ENCODE peak calls at places on chromosomes 2 and 18, in nine cellular contexts. S is IMR-90; J is aorta; X is cardiac muscle cell; E is breast epithelium; V is psoas muscle; H is upper lobe of right lung; A is effector memory CD4-positive, alpha-beta T cell; G is right cardiac atrium. C is an unnamed sample.

GRCh38 chr18:907171-907879 is 2.7 kb downstream of the ADCYAP1 start:
- DNase-seq in H (peak; percentile 61), A (no peak), G (peak; percentile 52), X (peak; percentile 44), S (no peak), J (peak; percentile 79), V (no peak), E (no peak), C (peak; percentile 37)

GRCh38 chr18:51211552-51211951 is 14.1 kb upstream of the MEX3C start:
- DNase-seq in S (peak; percentile 59), E (no peak), G (peak; percentile 65), X (no peak), H (no peak), A (peak; percentile 4), J (no peak), V (peak; percentile 22), C (no peak)

GRCh38 chr18:13382683-13382989 is 164.1 kb downstream of the LDLRAD4 start:
- DNase-seq in H (no peak), V (no peak), G (peak; percentile 60), S (no peak), X (no peak), J (no peak), E (no peak), A (no peak), C (no peak)

GRCh38 chr2:30048636-30049175 is 98.1 kb upstream of the YPEL5 start:
- DNase-seq in H (no peak), V (no peak), G (no peak), E (no peak), A (no peak), S (no peak), X (no peak), J (no peak), C (no peak)

GRCh38 chr2:70688427-70688826 is 79.6 kb downstream of the ADD2 start:
- DNase-seq in G (no peak), S (no peak), E (no peak), J (no peak), A (no peak), X (no peak), H (peak; percentile 9), V (no peak), C (no peak)

GRCh38 chr2:188196343-188197008 is 95.2 kb upstream of the GULP1 start:
- DNase-seq in V (no peak), G (no peak), J (no peak), E (no peak), H (no peak), X (no peak), S (no peak), A (no peak), C (no peak)

GRCh38 chr18:51569153-51569552 is 371.7 kb upstream of the MEX3C start:
- DNase-seq in E (no peak), A (no peak), G (no peak), V (no peak), J (no peak), H (no peak), X (no peak), S (no peak), C (no peak)

GRCh38 chr18:35456181-35456850 is 41.4 kb downstream of the INO80C start:
- DNase-seq in G (no peak), V (no peak), E (no peak), S (peak; percentile 17), J (no peak), H (no peak), A (no peak), X (no peak), C (no peak)

DNA sequence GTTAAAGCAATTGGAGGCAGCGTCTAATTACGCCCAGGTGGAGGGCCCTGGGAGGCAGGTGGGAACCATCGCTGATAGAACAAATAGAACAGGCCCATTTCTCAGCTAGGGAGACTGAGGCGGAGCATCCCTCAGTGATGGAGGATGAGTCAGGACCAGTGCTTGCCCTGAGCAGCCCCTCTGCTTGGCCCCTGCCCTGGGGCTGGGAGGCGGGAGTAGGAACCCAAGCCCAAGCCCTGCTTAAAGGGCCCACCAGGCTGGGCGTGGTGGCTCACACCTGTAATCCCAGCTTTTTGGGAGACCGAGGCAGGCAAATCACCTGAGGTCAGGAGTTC is 56.5 kb downstream of the SMAD7 start:
- DNase-seq in X (no peak), A (no peak), E (no peak), S (no peak), V (no peak), G (no peak), J (no peak), H (no peak), C (no peak)
- H3K4me3 ChIP-seq in X (no peak overlapping the region), A (no peak overlapping the region), E (no peak overlapping the region), S (no peak overlapping the region), V (no peak overlapping the region), G (no peak overlapping the region), J (no peak overlapping the region), H (no peak overlapping the region), C (no peak overlapping the region)

GRCh38 chr2:73995810-73996209 is 11.1 kb downstream of the TET3 start:
- DNase-seq in E (no peak), S (no peak), H (no peak), A (no peak), J (no peak), V (no peak), X (no peak), G (no peak), C (no peak)
- H3K4me1 ChIP-seq in E (peaks cover 10% of the 10 kb centered on the region), S (peaks cover 17% of the 10 kb centered on the region), H (peaks cover 19% of the 10 kb centered on the region), A (peaks cover 6% of the 10 kb centered on the region), J (no peaks in the 10 kb centered on the region), V (no peaks in the 10 kb centered on the region), X (peaks cover 4% of the 10 kb centered on the region), G (peaks cover 4% of the 10 kb centered on the region), C (no peaks in the 10 kb centered on the region)

GRCh38 chr18:5998166-5998881 is 103.0 kb upstream of the TMEM200C start:
- DNase-seq in J (no peak), H (no peak), G (no peak), A (no peak), E (no peak), V (no peak), X (no peak), S (no peak), C (no peak)
- H3K9me3 ChIP-seq in J (no peaks in the 10 kb centered on the region), H (no peaks in the 10 kb centered on the region), G (no peaks in the 10 kb centered on the region), A (no peaks in the 10 kb centered on the region), E (no peaks in the 10 kb centered on the region), V (peaks cover 5% of the 10 kb centered on the region), X (no peaks in the 10 kb centered on the region), S (peaks cover 3% of the 10 kb centered on the region), C (no peaks in the 10 kb centered on the region)

DNA sequence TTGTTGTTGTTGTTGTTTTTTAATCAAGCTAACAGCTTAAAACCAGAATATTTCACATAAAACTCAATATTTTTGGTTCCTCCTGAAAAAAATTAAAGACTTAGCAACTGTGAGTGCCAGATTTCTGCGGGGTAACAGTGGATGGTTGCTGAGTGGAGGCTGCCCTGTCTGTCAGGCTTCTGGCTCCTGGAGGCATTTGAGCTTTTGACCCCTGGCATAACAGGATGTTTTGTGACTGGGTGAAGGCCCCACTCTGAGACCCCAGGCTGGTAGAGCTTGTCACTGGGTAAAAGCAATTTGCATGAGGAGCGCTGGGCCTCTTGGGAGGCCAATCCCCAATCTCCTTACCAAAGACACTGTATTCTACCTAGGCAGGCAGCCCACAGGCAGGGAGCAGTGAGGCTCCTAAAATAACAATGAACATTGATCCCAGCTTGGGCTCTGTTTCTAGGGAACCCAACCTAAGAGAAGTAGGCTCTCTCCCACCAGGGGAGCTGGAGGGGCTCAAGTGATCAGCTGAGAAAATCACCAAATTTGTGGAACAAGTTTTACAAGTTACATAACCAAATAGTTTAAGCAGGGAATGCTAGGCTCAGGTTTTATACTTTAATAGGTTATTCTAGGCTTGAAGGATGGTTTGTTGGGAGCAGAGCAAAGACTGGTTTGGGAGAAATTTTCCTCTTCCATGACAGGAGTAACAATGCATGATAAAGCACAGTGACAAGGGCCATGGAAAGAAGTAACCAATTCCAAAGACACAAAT is 5.9 kb upstream of the SPRED2 start:
- DNase-seq in H (no peak), S (no peak), A (no peak), G (no peak), X (no peak), E (no peak), V (no peak), J (no peak), C (no peak)
- H3K4me3 ChIP-seq in H (no peak overlapping the region), S (no peak overlapping the region), A (no peak overlapping the region), G (no peak overlapping the region), X (no peak overlapping the region), E (no peak overlapping the region), V (no peak overlapping the region), J (no peak overlapping the region), C (no peak overlapping the region)

GRCh38 chr2:219245148-219245898 is at the start of the genes GLB1L and STK16:
- DNase-seq in H (peak; percentile 97), J (peak; percentile 99), G (peak; percentile 98), X (peak; percentile 94), E (peak; percentile 94), V (peak; percentile 96), S (peak; percentile 92), A (peak; percentile 70), C (peak; percentile 94)

GRCh38 chr2:219245899-219246230 is 586 bp downstream of the STK16 start:
- DNase-seq in S (no peak), J (no peak), X (no peak), E (no peak), A (no peak), G (no peak), H (no peak), V (no peak), C (no peak)

GRCh38 chr2:219246559-219246958 is 1.3 kb downstream of the STK16 start:
- DNase-seq in S (no peak), V (no peak), G (no peak), H (no peak), X (no peak), E (no peak), J (no peak), A (no peak), C (no peak)

GRCh38 chr2:219243291-219243761 is 1.9 kb downstream of the GLB1L start:
- DNase-seq in H (peak; percentile 79), X (no peak), G (peak; percentile 77), S (no peak), E (no peak), J (no peak), V (no peak), A (no peak), C (no peak)

DNA sequence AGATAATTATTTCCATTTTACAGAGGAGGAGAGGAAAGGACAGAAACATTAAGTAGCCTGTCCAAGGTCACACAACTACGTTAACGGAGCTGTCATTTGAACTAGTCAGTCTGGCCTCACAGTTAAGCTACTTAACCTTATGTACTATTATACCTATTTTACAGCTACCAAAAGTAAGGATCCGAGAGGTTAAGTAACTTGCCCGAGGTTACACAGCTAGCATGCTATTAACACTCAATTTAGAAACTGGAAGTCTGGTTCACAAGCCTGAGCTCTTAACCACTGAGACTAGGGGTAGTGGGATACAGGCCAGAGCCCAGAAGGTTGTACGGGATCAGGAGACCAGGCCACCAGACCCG is 476 bp downstream of the GLB1L start:
- DNase-seq in X (no peak), V (no peak), G (no peak), A (no peak), E (no peak), J (no peak), S (no peak), H (no peak), C (no peak)
- H3K4me1 ChIP-seq in X (peaks cover 9% of the 10 kb centered on the region), V (peaks cover 34% of the 10 kb centered on the region), G (peaks cover 11% of the 10 kb centered on the region), A (peaks cover 49% of the 10 kb centered on the region), E (peaks cover 16% of the 10 kb centered on the region), J (no peaks in the 10 kb centered on the region), S (peaks cover 18% of the 10 kb centered on the region), H (peaks cover 46% of the 10 kb centered on the region), C (peaks cover 10% of the 10 kb centered on the region)

DNA sequence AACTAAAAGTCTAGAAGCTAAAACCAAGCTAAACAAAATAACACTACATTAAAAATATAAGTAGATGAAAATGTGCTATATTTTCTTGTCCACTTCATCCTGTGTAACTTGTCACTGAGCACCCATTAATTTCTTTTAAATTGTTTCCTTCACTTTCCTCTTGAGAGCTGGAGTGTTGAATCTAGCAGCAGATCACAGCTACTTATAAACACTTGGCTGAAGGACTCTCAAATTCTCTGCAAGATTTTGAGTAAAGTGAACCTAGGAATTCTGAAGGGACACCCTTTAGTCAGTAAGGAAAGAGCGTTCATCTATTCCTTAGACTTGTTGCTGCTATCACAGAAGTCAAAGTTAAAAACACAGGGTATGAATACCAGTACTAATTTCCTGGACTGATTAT is 1163.9 kb downstream of the DPP10 start:
- DNase-seq in E (no peak), X (peak; percentile 27), H (no peak), J (no peak), G (no peak), S (no peak), V (no peak), A (no peak), C (no peak)
- H3K9me3 ChIP-seq in E (no peaks in the 10 kb centered on the region), X (no peaks in the 10 kb centered on the region), H (no peaks in the 10 kb centered on the region), J (no peaks in the 10 kb centered on the region), G (no peaks in the 10 kb centered on the region), S (peaks cover 2% of the 10 kb centered on the region), V (no peaks in the 10 kb centered on the region), A (no peaks in the 10 kb centered on the region), C (no peaks in the 10 kb centered on the region)

C was measured in BE2C.